ENCODE peak calls at places on chromosomes 4 and X, in six cellular contexts. T is activated CD8-positive, alpha-beta T cell treated with anti-CD3 and anti-CD28 coated beads, Interleukin-2, amount 10 ng/mL, durations not matched to agents 7 days and 5 days; Q is HEK293T; A is Peyer's patch; C is glutamatergic neuron; E is GM12891. Z is an unnamed sample.

GRCh38 chrX:150899191-150899757 is 806 bp upstream of the CD99L2 start:
- DNase-seq in Q (peak; percentile 33), E (no peak), A (peak; percentile 59), C (peak; percentile 45), T (peak; percentile 52), Z (peak; percentile 70)

GRCh38 chr4:152454398-152455011 is 81.4 kb downstream of the FBXW7 start:
- DNase-seq in C (no peak), Q (no peak), E (no peak), T (no peak), A (no peak), Z (no peak)

GRCh38 chr4:108141213-108142045 is 27.3 kb downstream of the LEF1 start:
- DNase-seq in E (no peak), A (no peak), C (no peak), Q (no peak), T (peak; percentile 48), Z (no peak)

GRCh38 chr4:77358315-77358928 is 201.4 kb downstream of the CCNG2 start:
- DNase-seq in A (no peak), E (peak; percentile 10), C (no peak), Q (peak; percentile 63), T (peak; percentile 23), Z (no peak)

GRCh38 chr4:97153042-97153441 is 990.2 kb downstream of the STPG2 start:
- DNase-seq in T (no peak), A (no peak), E (no peak), Q (peak; percentile 12), C (no peak), Z (no peak)

GRCh38 chr4:2258091-2259035 is 3.5 kb downstream of the MXD4 start:
- DNase-seq in C (peak; percentile 12), Q (no peak), E (no peak), A (no peak), T (no peak), Z (peak; percentile 61)

GRCh38 chrX:52277666-52278065 is 91.2 kb upstream of the XAGE2 start:
- DNase-seq in A (no peak), C (no peak), Q (no peak), T (no peak), E (no peak), Z (no peak)

GRCh38 chr4:88527787-88528186 is 4.2 kb upstream of the PYURF start:
- DNase-seq in A (no peak), Q (no peak), C (no peak), E (no peak), T (no peak), Z (no peak)

GRCh38 chr4:67694662-67695061 is 6.3 kb downstream of the UBA6 start:
- DNase-seq in A (no peak), T (no peak), C (no peak), E (no peak), Q (no peak), Z (no peak)

GRCh38 chrX:130179170-130179569 is 7.4 kb downstream of the RAB33A start:
- DNase-seq in C (no peak), Q (no peak), E (no peak), A (no peak), T (no peak), Z (no peak)

GRCh38 chr4:169106696-169107229 is 96.7 kb upstream of the CBR4 start:
- DNase-seq in A (no peak), T (no peak), E (no peak), Q (no peak), C (no peak), Z (no peak)

GRCh38 chr4:3451956-3452355 is 10.2 kb downstream of the HGFAC start:
- DNase-seq in A (no peak), T (no peak), E (no peak), C (no peak), Q (no peak), Z (no peak)

GRCh38 chrX:13898084-13898483 is 81.2 kb upstream of the GPM6B start:
- DNase-seq in C (peak; percentile 26), A (no peak), T (no peak), E (no peak), Q (no peak), Z (no peak)

GRCh38 chr4:72568959-72569718 is at the start of gene ADAMTS3:
- DNase-seq in T (no peak), Q (peak; percentile 80), C (peak; percentile 77), E (peak; percentile 30), A (peak; percentile 52), Z (no peak)

GRCh38 chr4:30386266-30386895 is 333.8 kb upstream of the PCDH7 start:
- DNase-seq in E (no peak), A (no peak), T (no peak), C (no peak), Q (no peak), Z (no peak)

GRCh38 chrX:25017667-25018247 is 2.0 kb upstream of the ARX start:
- DNase-seq in A (no peak), E (no peak), Q (no peak), T (no peak), C (no peak), Z (no peak)

GRCh38 chrX:23656684-23657083 is 10.6 kb upstream of the PRDX4 start:
- DNase-seq in Q (no peak), E (no peak), A (no peak), T (no peak), C (no peak), Z (no peak)

GRCh38 chrX:152656087-152656486 is 18.4 kb downstream of the GABRQ start:
- DNase-seq in A (no peak), C (no peak), T (no peak), E (no peak), Q (no peak), Z (no peak)

GRCh38 chr4:1466034-1466960 is 60.1 kb upstream of the NKX1-1 start:
- DNase-seq in A (peak; percentile 13), Q (no peak), C (no peak), E (no peak), T (no peak), Z (no peak)

GRCh38 chr4:148007303-148007702 is 275.4 kb downstream of the ARHGAP10 start:
- DNase-seq in A (no peak), E (no peak), T (no peak), C (no peak), Q (peak; percentile 26), Z (no peak)

GRCh38 chr4:21901831-21902230 is 46.7 kb downstream of the KCNIP4 start:
- DNase-seq in Q (no peak), E (no peak), C (no peak), A (no peak), T (no peak), Z (no peak)

GRCh38 chrX:45077748-45078424 is 122.8 kb downstream of the DIPK2B start:
- DNase-seq in A (no peak), C (no peak), E (no peak), T (peak; percentile 33), Q (no peak), Z (no peak)

GRCh38 chr4:189088783-189089182 is 851.9 kb upstream of the FRG1 start:
- DNase-seq in A (no peak), E (no peak), Q (no peak), T (no peak), C (no peak), Z (no peak)

GRCh38 chrX:102341867-102342266 is 94.9 kb downstream of the NXF2 start:
- DNase-seq in C (no peak), A (no peak), T (no peak), Q (no peak), E (no peak), Z (no peak)

GRCh38 chr4:155060873-155061272 is 147.6 kb upstream of the NPY2R start:
- DNase-seq in E (no peak), C (no peak), Q (no peak), A (no peak), T (no peak), Z (no peak)